ENCODE peak calls at places on chromosome 6, in six cellular contexts. One of them, this sample, is unnamed.

GRCh38 chr6:53664623-53665022 is 933 bp downstream of the KLHL31 start:
- DNase-seq in epithelial cell of esophagus: no peak
- DNase-seq in CD4-positive, alpha-beta T cell: no peak
- DNase-seq in fibroblast of lung: no peak
- DNase-seq in endothelial cell: no peak
- DNase-seq in bronchial epithelial cell: no peak
- DNase-seq in this sample: no peak

GRCh38 chr6:106799008-106799952 is 169.9 kb downstream of the QRSL1 start:
- DNase-seq in endothelial cell: no peak
- DNase-seq in bronchial epithelial cell: peak; percentile 85
- DNase-seq in CD4-positive, alpha-beta T cell: no peak
- DNase-seq in epithelial cell of esophagus: peak; percentile 87
- DNase-seq in fibroblast of lung: peak; percentile 12
- DNase-seq in this sample: peak; percentile 4

GRCh38 chr6:118639054-118639964 is 12.1 kb downstream of the CEP85L start:
- DNase-seq in bronchial epithelial cell: no peak
- DNase-seq in epithelial cell of esophagus: no peak
- DNase-seq in endothelial cell: no peak
- DNase-seq in fibroblast of lung: no peak
- DNase-seq in CD4-positive, alpha-beta T cell: no peak
- DNase-seq in this sample: no peak

GRCh38 chr6:32519117-32519909 is 10.8 kb downstream of the HLA-DRB5 start:
- DNase-seq in endothelial cell: no peak
- DNase-seq in epithelial cell of esophagus: no peak
- DNase-seq in fibroblast of lung: no peak
- DNase-seq in CD4-positive, alpha-beta T cell: no peak
- DNase-seq in bronchial epithelial cell: no peak
- DNase-seq in this sample: no peak

GRCh38 chr6:159761135-159761872 is 541 bp upstream of the ACAT2 start:
- DNase-seq in fibroblast of lung: peak; percentile 20
- DNase-seq in epithelial cell of esophagus: peak; percentile 12
- DNase-seq in bronchial epithelial cell: peak; percentile 17
- DNase-seq in CD4-positive, alpha-beta T cell: no peak
- DNase-seq in endothelial cell: peak; percentile 50
- DNase-seq in this sample: peak; percentile 40

GRCh38 chr6:142359271-142359960 is 57.6 kb downstream of the ADGRG6 start:
- DNase-seq in epithelial cell of esophagus: no peak
- DNase-seq in CD4-positive, alpha-beta T cell: no peak
- DNase-seq in bronchial epithelial cell: no peak
- DNase-seq in fibroblast of lung: no peak
- DNase-seq in endothelial cell: no peak
- DNase-seq in this sample: no peak

GRCh38 chr6:85421963-85422362 is 27.9 kb upstream of the NT5E start:
- DNase-seq in endothelial cell: no peak
- DNase-seq in epithelial cell of esophagus: no peak
- DNase-seq in fibroblast of lung: no peak
- DNase-seq in CD4-positive, alpha-beta T cell: no peak
- DNase-seq in bronchial epithelial cell: no peak
- DNase-seq in this sample: no peak

GRCh38 chr6:37827603-37828265 is 8.2 kb downstream of the ZFAND3 start:
- DNase-seq in epithelial cell of esophagus: no peak
- DNase-seq in fibroblast of lung: no peak
- DNase-seq in CD4-positive, alpha-beta T cell: no peak
- DNase-seq in bronchial epithelial cell: no peak
- DNase-seq in endothelial cell: no peak
- DNase-seq in this sample: no peak

GRCh38 chr6:31958412-31958740 is 395 bp downstream of the NELFE start:
- DNase-seq in bronchial epithelial cell: no peak
- DNase-seq in epithelial cell of esophagus: no peak
- DNase-seq in fibroblast of lung: no peak
- DNase-seq in CD4-positive, alpha-beta T cell: no peak
- DNase-seq in endothelial cell: no peak
- DNase-seq in this sample: no peak

GRCh38 chr6:138657026-138657425 is 116.5 kb upstream of the CCDC28A start:
- DNase-seq in fibroblast of lung: no peak
- DNase-seq in epithelial cell of esophagus: no peak
- DNase-seq in bronchial epithelial cell: no peak
- DNase-seq in endothelial cell: no peak
- DNase-seq in CD4-positive, alpha-beta T cell: no peak
- DNase-seq in this sample: no peak

GRCh38 chr6:14703586-14703985 is 542.3 kb upstream of the JARID2 start:
- DNase-seq in endothelial cell: no peak
- DNase-seq in epithelial cell of esophagus: no peak
- DNase-seq in bronchial epithelial cell: no peak
- DNase-seq in CD4-positive, alpha-beta T cell: no peak
- DNase-seq in fibroblast of lung: peak; percentile 53
- DNase-seq in this sample: no peak
- TF ChIP-seq CTCF in endothelial cell: no peak
- TF ChIP-seq CTCF in epithelial cell of esophagus: no peak
- TF ChIP-seq CTCF in bronchial epithelial cell: no peak
- TF ChIP-seq CTCF in CD4-positive, alpha-beta T cell: no peak
- TF ChIP-seq CTCF in fibroblast of lung: no peak
- TF ChIP-seq CTCF in this sample: no peak

DNA sequence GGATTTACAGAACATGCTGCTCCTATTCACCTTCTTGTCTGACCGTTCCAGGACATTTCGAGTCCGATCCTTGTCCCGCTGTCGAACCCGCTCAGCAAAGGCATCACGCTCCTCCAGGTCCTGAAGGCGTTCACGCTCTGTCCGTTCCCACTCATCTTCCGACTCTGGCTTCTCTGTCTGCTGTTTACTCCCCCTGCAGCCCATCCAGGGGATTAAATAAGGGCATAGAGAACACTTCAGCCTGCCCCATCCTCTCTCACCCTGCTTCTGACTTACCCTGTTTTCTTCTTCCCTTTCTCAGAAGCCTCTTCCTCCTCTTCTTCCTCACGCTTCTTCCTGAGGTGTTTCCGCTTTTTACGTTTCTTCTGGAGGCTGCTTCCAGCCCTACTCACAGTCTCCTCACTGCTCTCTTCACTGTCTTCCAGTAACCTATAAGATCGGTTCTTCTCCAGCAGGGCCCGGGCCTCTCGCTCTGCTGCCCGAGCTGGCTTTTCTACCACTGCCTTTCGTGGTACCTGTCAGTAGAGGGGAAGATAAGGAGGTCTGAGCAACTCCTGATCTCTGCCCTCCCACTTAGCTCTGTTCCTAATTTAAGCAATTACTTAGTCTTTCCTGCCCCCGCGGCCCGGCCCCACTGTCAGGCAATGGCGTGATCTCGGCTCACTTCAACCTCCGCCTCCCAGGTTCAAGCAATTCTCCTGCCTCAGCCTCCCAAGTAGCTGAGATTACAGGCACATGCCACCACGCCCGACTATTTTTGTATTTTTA is 1.9 kb downstream of the DHX16 start:
- DNase-seq in epithelial cell of esophagus: no peak
- DNase-seq in CD4-positive, alpha-beta T cell: no peak
- DNase-seq in fibroblast of lung: no peak
- DNase-seq in bronchial epithelial cell: no peak
- DNase-seq in endothelial cell: peak; percentile 44
- DNase-seq in this sample: no peak
- TF ChIP-seq CTCF in epithelial cell of esophagus: peak; percentile 22
- TF ChIP-seq CTCF in CD4-positive, alpha-beta T cell: no peak
- TF ChIP-seq CTCF in fibroblast of lung: no peak
- TF ChIP-seq CTCF in bronchial epithelial cell: peak; percentile 4
- TF ChIP-seq CTCF in endothelial cell: peak; percentile 20
- TF ChIP-seq CTCF in this sample: no peak

GRCh38 chr6:40894962-40895799 is 143.8 kb downstream of the UNC5CL start:
- DNase-seq in endothelial cell: peak; percentile 69
- DNase-seq in fibroblast of lung: peak; percentile 50
- DNase-seq in CD4-positive, alpha-beta T cell: no peak
- DNase-seq in bronchial epithelial cell: peak; percentile 49
- DNase-seq in epithelial cell of esophagus: peak; percentile 64
- DNase-seq in this sample: no peak
- TF ChIP-seq CTCF in endothelial cell: peak; percentile 49
- TF ChIP-seq CTCF in fibroblast of lung: peak; percentile 65
- TF ChIP-seq CTCF in CD4-positive, alpha-beta T cell: no peak
- TF ChIP-seq CTCF in bronchial epithelial cell: peak; percentile 87
- TF ChIP-seq CTCF in epithelial cell of esophagus: peak; percentile 65
- TF ChIP-seq CTCF in this sample: no peak

GRCh38 chr6:77124604-77125003 is 338.7 kb downstream of the HTR1B start:
- DNase-seq in bronchial epithelial cell: peak; percentile 79
- DNase-seq in fibroblast of lung: no peak
- DNase-seq in CD4-positive, alpha-beta T cell: no peak
- DNase-seq in epithelial cell of esophagus: peak; percentile 75
- DNase-seq in endothelial cell: no peak
- DNase-seq in this sample: no peak
- TF ChIP-seq CTCF in bronchial epithelial cell: peak; percentile 33
- TF ChIP-seq CTCF in fibroblast of lung: no peak
- TF ChIP-seq CTCF in CD4-positive, alpha-beta T cell: no peak
- TF ChIP-seq CTCF in epithelial cell of esophagus: peak; percentile 49
- TF ChIP-seq CTCF in endothelial cell: no peak
- TF ChIP-seq CTCF in this sample: no peak

GRCh38 chr6:14320342-14320741 is 202.8 kb downstream of the CD83 start:
- DNase-seq in endothelial cell: no peak
- DNase-seq in bronchial epithelial cell: no peak
- DNase-seq in epithelial cell of esophagus: no peak
- DNase-seq in fibroblast of lung: no peak
- DNase-seq in CD4-positive, alpha-beta T cell: no peak
- DNase-seq in this sample: no peak

GRCh38 chr6:14313220-14313619 is 195.6 kb downstream of the CD83 start:
- DNase-seq in CD4-positive, alpha-beta T cell: no peak
- DNase-seq in endothelial cell: no peak
- DNase-seq in fibroblast of lung: no peak
- DNase-seq in bronchial epithelial cell: peak; percentile 13
- DNase-seq in epithelial cell of esophagus: peak; percentile 12
- DNase-seq in this sample: no peak

GRCh38 chr6:14315353-14315752 is 197.8 kb downstream of the CD83 start:
- DNase-seq in epithelial cell of esophagus: no peak
- DNase-seq in bronchial epithelial cell: no peak
- DNase-seq in endothelial cell: no peak
- DNase-seq in fibroblast of lung: no peak
- DNase-seq in CD4-positive, alpha-beta T cell: no peak
- DNase-seq in this sample: no peak

GRCh38 chr6:14317616-14318015 is 200.0 kb downstream of the CD83 start:
- DNase-seq in endothelial cell: no peak
- DNase-seq in CD4-positive, alpha-beta T cell: no peak
- DNase-seq in bronchial epithelial cell: no peak
- DNase-seq in epithelial cell of esophagus: no peak
- DNase-seq in fibroblast of lung: no peak
- DNase-seq in this sample: no peak

GRCh38 chr6:14316911-14317535 is 199.5 kb downstream of the CD83 start:
- DNase-seq in endothelial cell: no peak
- DNase-seq in CD4-positive, alpha-beta T cell: no peak
- DNase-seq in epithelial cell of esophagus: no peak
- DNase-seq in fibroblast of lung: peak; percentile 10
- DNase-seq in bronchial epithelial cell: no peak
- DNase-seq in this sample: peak; percentile 30
- TF ChIP-seq CTCF in endothelial cell: no peak
- TF ChIP-seq CTCF in CD4-positive, alpha-beta T cell: peak; percentile 20
- TF ChIP-seq CTCF in epithelial cell of esophagus: no peak
- TF ChIP-seq CTCF in fibroblast of lung: peak; percentile 9
- TF ChIP-seq CTCF in bronchial epithelial cell: peak; percentile 35
- TF ChIP-seq CTCF in this sample: no peak

GRCh38 chr6:72022830-72023229 is 136.5 kb downstream of the RIMS1 start:
- DNase-seq in epithelial cell of esophagus: no peak
- DNase-seq in endothelial cell: no peak
- DNase-seq in CD4-positive, alpha-beta T cell: no peak
- DNase-seq in bronchial epithelial cell: no peak
- DNase-seq in fibroblast of lung: no peak
- DNase-seq in this sample: no peak
- TF ChIP-seq CTCF in epithelial cell of esophagus: no peak
- TF ChIP-seq CTCF in endothelial cell: no peak
- TF ChIP-seq CTCF in CD4-positive, alpha-beta T cell: no peak
- TF ChIP-seq CTCF in bronchial epithelial cell: no peak
- TF ChIP-seq CTCF in fibroblast of lung: no peak
- TF ChIP-seq CTCF in this sample: no peak